ENCODE peak calls at places on chromosomes 6 and 20, in seven cellular contexts. X is IMR-90, N is AG09309, Z is choroid plexus epithelial cell, O is HL-60, W is HCT116, P is lung. B is an unnamed sample.

GRCh38 chr6:35089216-35089934 is 51.8 kb downstream of the TCP11 start:
- DNase-seq in Z (no peak), X (no peak), O (no peak), P (no peak), W (no peak), N (no peak), B (no peak)

GRCh38 chr20:31707994-31708744 is 14.5 kb downstream of the BCL2L1 start:
- DNase-seq in N (no peak), Z (no peak), W (no peak), P (no peak), O (peak), X (no peak), B (no peak)

GRCh38 chr6:39189915-39190544 is 39.2 kb downstream of the KCNK5 start:
- DNase-seq in W (no peak), X (peak), P (peak), O (peak), Z (peak), N (no peak), B (no peak)

GRCh38 chr6:54892831-54893230 is 46.3 kb downstream of the FAM83B start:
- DNase-seq in X (peak), Z (peak), W (peak), O (no peak), N (peak), P (no peak), B (no peak)

GRCh38 chr6:156953478-156954146 is 176.4 kb downstream of the ARID1B start:
- DNase-seq in X (peak), P (no peak), Z (peak), N (peak), O (no peak), W (peak), B (no peak)

GRCh38 chr6:70673054-70673453 is 5.4 kb downstream of the SMAP1 start:
- DNase-seq in N (no peak), Z (no peak), O (no peak), W (no peak), X (no peak), P (no peak), B (no peak)

GRCh38 chr20:52103911-52104545 is 87.6 kb downstream of the ZFP64 start:
- DNase-seq in X (peak), W (no peak), O (peak), Z (peak), N (no peak), P (no peak), B (no peak)

GRCh38 chr6:81690073-81690472 is 62.4 kb downstream of the TENT5A start:
- DNase-seq in N (no peak), W (no peak), O (no peak), P (no peak), Z (no peak), X (no peak), B (no peak)

GRCh38 chr6:128505603-128506002 is 14.8 kb downstream of the PTPRK start:
- DNase-seq in Z (no peak), N (no peak), X (no peak), P (no peak), O (no peak), W (no peak), B (no peak)

GRCh38 chr6:111711989-111712388 is 106.3 kb upstream of the TRAF3IP2 start:
- DNase-seq in P (no peak), O (no peak), W (no peak), X (no peak), N (no peak), Z (no peak), B (no peak)

GRCh38 chr6:34384305-34385153 is 7.9 kb downstream of the NUDT3 start:
- DNase-seq in Z (no peak), O (no peak), W (no peak), N (no peak), X (no peak), P (no peak), B (no peak)

GRCh38 chr6:115908906-115909559 is 151.7 kb downstream of the FRK start:
- DNase-seq in X (no peak), P (no peak), Z (no peak), N (no peak), O (no peak), W (no peak), B (no peak)

GRCh38 chr20:62494537-62494936 is 18.7 kb upstream of the GATA5 start:
- DNase-seq in W (no peak), P (no peak), O (no peak), Z (no peak), X (no peak), N (no peak), B (no peak)

GRCh38 chr6:98794306-98794852 is 40.0 kb upstream of the POU3F2 start:
- DNase-seq in X (no peak), P (no peak), N (no peak), W (no peak), Z (no peak), O (no peak), B (no peak)
- TF ChIP-seq CTCF in X (no peak), P (no peak), N (no peak), W (no peak), Z (no peak), O (no peak), B (no peak)

GRCh38 chr20:9514072-9514460 is 324 bp upstream of the LAMP5 start:
- DNase-seq in O (no peak), Z (no peak), P (no peak), W (no peak), N (no peak), X (no peak), B (no peak)
- H3K4me3 ChIP-seq in O (peak), Z (no peak), P (no peak), W (no peak), N (no peak), X (no peak), B (peak)

DNA sequence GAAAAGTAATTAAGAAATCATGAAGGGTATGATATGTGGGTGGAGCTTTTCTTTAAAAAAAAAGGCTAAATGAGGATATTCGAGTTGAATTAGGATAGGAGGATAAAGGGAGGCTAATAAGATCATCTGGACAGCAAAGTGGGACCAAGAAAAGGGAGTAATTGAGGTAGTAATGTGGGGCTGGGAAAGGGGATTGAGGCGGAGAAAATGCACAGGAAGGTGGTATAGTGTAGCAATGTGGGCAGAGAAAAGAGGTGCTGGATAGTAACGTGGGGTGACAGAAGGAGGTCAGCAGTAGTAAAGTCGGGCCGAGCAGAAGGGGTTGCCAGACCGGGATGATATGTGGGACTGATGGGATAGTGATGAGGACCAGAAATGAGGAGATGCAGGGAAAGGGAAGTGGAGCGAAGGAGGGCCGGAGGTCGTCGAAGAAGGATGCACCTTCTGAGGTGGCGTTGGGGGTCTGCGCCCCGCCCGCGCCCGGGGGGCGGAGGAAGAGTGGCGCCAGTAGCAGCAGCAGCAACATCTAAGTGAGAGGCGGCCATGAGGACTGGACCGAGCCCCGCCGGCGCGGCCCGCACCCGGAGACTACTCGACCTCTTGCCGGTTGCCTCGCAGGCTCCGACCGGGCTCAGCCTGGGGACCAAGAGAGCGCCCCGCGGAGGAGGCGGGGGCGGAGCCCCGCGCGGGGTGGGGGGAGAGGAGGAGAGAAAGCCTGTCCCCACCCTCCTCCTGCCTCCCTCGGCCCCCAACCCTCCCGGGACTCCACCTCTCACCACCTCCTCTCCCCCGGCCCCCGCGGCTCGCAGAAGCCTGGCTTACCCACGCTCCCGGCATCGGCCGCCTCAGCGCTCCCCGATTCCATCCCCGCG is 887 bp downstream of the GABBR1 start:
- DNase-seq in P (peak), O (no peak), X (peak), N (no peak), Z (peak), W (no peak), B (no peak)
- TF ChIP-seq CTCF in P (no peak), O (no peak), X (no peak), N (no peak), Z (no peak), W (no peak), B (no peak)

DNA sequence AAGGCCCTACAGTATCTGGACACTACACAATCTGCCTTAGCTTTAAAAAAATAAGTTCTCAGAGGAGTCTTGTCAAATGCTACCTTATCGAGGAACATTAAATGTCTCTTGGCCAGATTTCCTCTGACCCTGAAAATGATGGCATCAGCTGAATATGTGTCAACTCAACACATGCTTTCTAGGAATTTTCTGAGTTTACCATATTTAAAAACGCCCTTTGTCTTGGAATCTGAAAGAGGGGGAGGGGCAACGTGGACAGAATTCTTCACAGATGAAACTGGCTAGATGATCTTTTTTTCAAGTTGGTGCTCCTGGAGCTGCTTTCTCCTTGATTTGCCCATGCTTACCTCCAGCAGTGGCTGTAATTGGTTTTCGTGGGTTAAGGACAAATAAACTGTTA is 5.1 kb downstream of the SOX4 start:
- DNase-seq in Z (peak), X (no peak), N (no peak), W (no peak), P (no peak), O (no peak), B (no peak)
- H3K4me3 ChIP-seq in Z (peak), X (peak), N (peak), W (no peak), P (no peak), O (no peak), B (no peak)

GRCh38 chr20:13423472-13424173 is 202.5 kb downstream of the ISM1 start:
- DNase-seq in X (no peak), N (no peak), Z (no peak), O (no peak), P (no peak), W (no peak), B (no peak)
- TF ChIP-seq CTCF in X (no peak), N (no peak), Z (no peak), O (no peak), P (no peak), W (no peak), B (no peak)

DNA sequence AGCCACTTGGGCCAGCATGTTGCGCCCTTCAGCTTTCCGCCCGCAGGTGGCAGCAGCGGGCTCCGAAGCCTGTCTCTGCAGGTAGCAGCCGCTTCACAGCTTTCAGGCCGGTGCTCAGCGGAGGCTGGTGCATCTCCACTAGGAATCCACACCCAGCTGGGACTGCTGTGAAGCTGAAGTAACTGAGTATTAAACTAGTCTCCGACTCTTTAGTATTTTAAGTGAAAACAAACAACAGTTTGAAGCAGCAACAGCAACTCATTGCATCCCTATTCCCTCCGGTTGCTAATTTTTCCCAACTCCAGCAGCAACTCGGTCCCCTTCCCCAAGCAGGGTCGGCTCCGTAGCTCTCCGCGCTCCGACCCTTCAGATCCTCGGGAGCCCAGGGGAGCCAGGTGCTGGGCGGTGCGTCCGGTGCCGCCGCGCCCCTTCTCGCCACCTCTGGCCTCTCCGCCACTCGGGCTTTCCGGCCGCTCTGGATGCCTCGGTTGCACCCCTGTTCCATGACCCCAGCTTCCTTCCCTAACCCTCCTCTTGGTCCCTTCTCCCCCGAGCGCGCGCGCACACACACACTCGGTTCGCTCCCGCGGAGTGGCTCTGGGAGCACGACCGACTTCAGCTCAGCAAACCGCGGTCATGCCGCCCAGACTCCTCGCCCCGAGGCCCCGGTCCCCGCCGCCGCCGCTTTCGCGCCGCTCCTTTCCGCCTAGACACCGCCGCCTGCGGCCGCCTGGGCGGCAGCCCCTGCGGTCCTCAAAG is 789 bp upstream of the NKAIN2 start:
- DNase-seq in X (peak), O (peak), Z (peak), W (peak), N (peak), P (peak), B (peak)
- H3K4me3 ChIP-seq in X (peak), O (no peak), Z (peak), W (no peak), N (peak), P (peak), B (peak)

GRCh38 chr20:59043698-59044097 is 1.1 kb upstream of the PRELID3B start:
- DNase-seq in X (no peak), N (no peak), Z (no peak), P (no peak), W (no peak), O (no peak), B (no peak)

GRCh38 chr20:59042796-59043621 is 423 bp upstream of the PRELID3B start:
- DNase-seq in N (no peak), P (peak), W (peak), Z (peak), X (peak), O (peak), B (peak)

GRCh38 chr20:59040682-59041081 is 1.9 kb downstream of the PRELID3B start:
- DNase-seq in N (no peak), W (no peak), Z (no peak), O (no peak), P (no peak), X (no peak), B (no peak)

GRCh38 chr20:59044295-59044694 is 1.7 kb upstream of the PRELID3B start:
- DNase-seq in O (no peak), Z (no peak), X (no peak), W (no peak), N (no peak), P (no peak), B (no peak)

GRCh38 chr20:59042151-59042795 is at the start of gene PRELID3B:
- DNase-seq in P (peak), X (no peak), W (no peak), N (no peak), O (peak), Z (peak), B (no peak)
- TF ChIP-seq CTCF in P (no peak), X (no peak), W (no peak), N (no peak), O (no peak), Z (no peak), B (peak)

DNA sequence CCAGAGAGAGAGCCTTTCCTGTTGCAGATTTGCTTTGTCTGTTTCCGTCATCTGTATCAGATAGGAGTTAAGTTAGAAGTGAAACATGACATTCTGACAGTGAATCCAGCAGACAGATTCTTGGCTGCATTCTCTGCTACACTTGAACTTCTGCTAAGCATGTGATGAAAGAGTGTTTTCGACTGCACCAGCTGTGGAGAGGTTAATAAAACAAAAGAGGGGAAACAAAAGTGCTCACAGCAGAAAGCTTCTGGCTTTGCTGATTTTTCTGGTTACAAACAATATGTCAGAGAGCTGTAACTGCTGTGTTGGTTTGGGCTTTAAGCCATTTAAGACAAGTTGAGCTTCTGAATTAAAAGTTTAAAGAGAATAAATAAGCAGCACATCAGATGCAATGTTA is 104.7 kb downstream of the RPS12 start:
- DNase-seq in P (no peak), X (peak), O (no peak), Z (peak), N (no peak), W (no peak), B (no peak)
- H3K4me3 ChIP-seq in P (no peak), X (peak), O (no peak), Z (peak), N (no peak), W (no peak), B (no peak)

B was measured in GM12864.